ENCODE peak calls at places on chromosomes 5 and 9, in eight cellular contexts. Z, W, U, S, E, H, G and Y are unnamed samples.

GRCh38 chr9:4617752-4618151 is 44.3 kb upstream of the PLPP6 start:
- DNase-seq in Z (no peak), W (no peak), U (no peak), S (no peak), E (no peak), H (no peak), G (no peak), Y (no peak)

GRCh38 chr5:7419367-7419766 is 23.4 kb downstream of the ADCY2 start:
- DNase-seq in Z (no peak), W (no peak), U (no peak), S (no peak), E (no peak), H (no peak), G (no peak), Y (no peak)

GRCh38 chr5:173554989-173555705 is 61.3 kb downstream of the BOD1 start:
- DNase-seq in Z (no peak), W (no peak), U (peak; percentile 27), S (no peak), E (no peak), H (no peak), G (peak; percentile 38), Y (no peak)

GRCh38 chr9:35728041-35728971 is 3.7 kb downstream of the TLN1 start:
- DNase-seq in Z (peak; percentile 92), W (peak; percentile 80), U (no peak), S (no peak), E (no peak), H (peak; percentile 50), G (peak; percentile 79), Y (peak; percentile 82)

GRCh38 chr5:6019612-6020011 is 358.7 kb downstream of the MED10 start:
- DNase-seq in Z (no peak), W (no peak), U (no peak), S (no peak), E (no peak), H (no peak), G (no peak), Y (no peak)

GRCh38 chr9:91151014-91151740 is 210.5 kb downstream of the AUH start:
- DNase-seq in Z (no peak), W (peak; percentile 50), U (no peak), S (no peak), E (no peak), H (no peak), G (no peak), Y (no peak)

GRCh38 chr9:98168952-98169488 is 23.4 kb downstream of the CORO2A start:
- DNase-seq in Z (no peak), W (peak; percentile 77), U (no peak), S (no peak), E (no peak), H (no peak), G (no peak), Y (no peak)

GRCh38 chr5:170348069-170348702 is 41.0 kb downstream of the KCNMB1 start:
- DNase-seq in Z (no peak), W (no peak), U (no peak), S (no peak), E (no peak), H (no peak), G (no peak), Y (no peak)

GRCh38 chr9:97518909-97519307 is 17.4 kb downstream of the TMOD1 start:
- DNase-seq in Z (peak; percentile 94), W (no peak), U (no peak), S (no peak), E (peak; percentile 60), H (peak; percentile 56), G (no peak), Y (peak; percentile 71)

GRCh38 chr9:16870606-16871357 is at the start of gene BNC2:
- DNase-seq in Z (peak; percentile 64), W (no peak), U (peak; percentile 74), S (no peak), E (peak; percentile 61), H (no peak), G (no peak), Y (no peak)

GRCh38 chr5:170319281-170319680 is 21.7 kb upstream of the LCP2 start:
- DNase-seq in Z (no peak), W (no peak), U (no peak), S (no peak), E (no peak), H (no peak), G (no peak), Y (no peak)

GRCh38 chr5:155101697-155102096 is 88.1 kb downstream of the KIF4B start:
- DNase-seq in Z (no peak), W (no peak), U (no peak), S (no peak), E (no peak), H (no peak), G (no peak), Y (no peak)

GRCh38 chr5:80934751-80935150 is 25.4 kb upstream of the RASGRF2 start:
- DNase-seq in Z (no peak), W (no peak), U (no peak), S (no peak), E (no peak), H (no peak), G (no peak), Y (no peak)

GRCh38 chr5:107126341-107126740 is 544.4 kb downstream of the EFNA5 start:
- DNase-seq in Z (no peak), W (no peak), U (no peak), S (no peak), E (no peak), H (no peak), G (no peak), Y (no peak)

GRCh38 chr5:65816729-65817128 is 94.7 kb downstream of the NLN start:
- DNase-seq in Z (no peak), W (no peak), U (no peak), S (no peak), E (no peak), H (no peak), G (no peak), Y (no peak)

GRCh38 chr5:61732796-61733195 is 400.7 kb downstream of the ZSWIM6 start:
- DNase-seq in Z (no peak), W (no peak), U (no peak), S (no peak), E (no peak), H (no peak), G (no peak), Y (no peak)

GRCh38 chr9:36245906-36246305 is 12.3 kb downstream of the GNE start:
- DNase-seq in Z (no peak), W (no peak), U (no peak), S (no peak), E (no peak), H (no peak), G (no peak), Y (no peak)

GRCh38 chr9:116721944-116722343 is 34.8 kb downstream of the TRIM32 start:
- DNase-seq in Z (no peak), W (no peak), U (no peak), S (no peak), E (no peak), H (no peak), G (no peak), Y (no peak)

DNA sequence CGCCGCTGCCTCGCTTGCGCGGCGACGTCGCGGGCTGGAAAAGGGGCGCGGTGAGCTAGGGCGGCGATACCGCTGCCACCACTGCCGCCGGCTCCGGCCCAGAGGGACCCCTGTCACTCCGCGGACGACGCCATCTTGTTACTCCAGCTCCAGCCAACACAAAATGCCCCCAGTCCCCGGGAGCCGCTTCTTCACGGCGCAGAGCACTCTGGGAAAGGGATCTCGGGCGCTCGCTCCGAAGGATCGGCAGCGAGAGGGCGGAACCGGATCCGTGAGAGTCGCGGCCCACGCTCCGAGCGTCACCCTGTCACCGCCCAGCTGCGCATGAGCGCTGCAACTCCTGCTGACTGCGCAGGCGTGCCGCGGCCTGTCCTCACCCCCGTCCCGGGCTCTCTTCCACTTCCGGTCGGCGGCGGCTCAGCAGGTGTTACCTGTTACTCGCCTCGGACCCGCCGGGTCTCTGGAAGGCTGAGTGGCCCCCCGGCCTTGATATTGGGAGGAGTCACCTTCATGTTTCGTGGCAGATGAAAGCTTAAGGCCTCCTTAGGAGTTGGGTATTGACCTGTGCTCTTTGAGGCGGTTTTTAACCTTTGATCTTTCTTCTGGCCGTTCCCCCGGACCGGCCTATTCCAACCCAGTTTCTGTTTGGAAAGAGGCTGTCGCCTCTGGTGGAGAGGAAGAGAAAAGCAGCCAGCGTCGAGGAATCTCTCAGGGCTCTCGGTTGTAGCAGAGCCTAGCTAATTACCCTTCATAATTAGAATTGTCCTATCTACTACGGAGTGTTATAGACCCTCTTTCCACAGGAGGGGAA is at the start of gene CSNK1A1:
- DNase-seq in Z (peak; percentile 98), W (peak; percentile 95), U (peak; percentile 99), S (peak; percentile 84), E (peak; percentile 98), H (peak; percentile 99), G (peak; percentile 98), Y (peak; percentile 96)
- TF ChIP-seq POLR2A in Z (peak; percentile 96), W (peak; percentile 96), U (peak; percentile 65), S (peak; percentile 98), E (peak; percentile 58), H (peak; percentile 96), G (peak; percentile 89), Y (peak; percentile 98)

GRCh38 chr5:14231156-14231555 is 88.0 kb downstream of the TRIO start:
- DNase-seq in Z (no peak), W (no peak), U (no peak), S (no peak), E (no peak), H (no peak), G (no peak), Y (no peak)
- H3K4me1 ChIP-seq in Z (no peaks in the 10 kb centered on the region), W (no peaks in the 10 kb centered on the region), U (no peaks in the 10 kb centered on the region), S (no peaks in the 10 kb centered on the region), E (peaks cover 46% of the 10 kb centered on the region), H (peaks cover 24% of the 10 kb centered on the region), G (no peaks in the 10 kb centered on the region), Y (peaks cover 33% of the 10 kb centered on the region)

GRCh38 chr5:180860273-180860886 is 696 bp downstream of the ZFP62 start:
- DNase-seq in Z (no peak), W (peak; percentile 56), U (no peak), S (no peak), E (peak; percentile 62), H (peak; percentile 26), G (no peak), Y (no peak)
- TF ChIP-seq CTCF in Z (peak; percentile 4), W (peak; percentile 36), U (no peak), S (peak; percentile 3), E (peak; percentile 51), H (peak; percentile 21), G (no peak), Y (no peak)

DNA sequence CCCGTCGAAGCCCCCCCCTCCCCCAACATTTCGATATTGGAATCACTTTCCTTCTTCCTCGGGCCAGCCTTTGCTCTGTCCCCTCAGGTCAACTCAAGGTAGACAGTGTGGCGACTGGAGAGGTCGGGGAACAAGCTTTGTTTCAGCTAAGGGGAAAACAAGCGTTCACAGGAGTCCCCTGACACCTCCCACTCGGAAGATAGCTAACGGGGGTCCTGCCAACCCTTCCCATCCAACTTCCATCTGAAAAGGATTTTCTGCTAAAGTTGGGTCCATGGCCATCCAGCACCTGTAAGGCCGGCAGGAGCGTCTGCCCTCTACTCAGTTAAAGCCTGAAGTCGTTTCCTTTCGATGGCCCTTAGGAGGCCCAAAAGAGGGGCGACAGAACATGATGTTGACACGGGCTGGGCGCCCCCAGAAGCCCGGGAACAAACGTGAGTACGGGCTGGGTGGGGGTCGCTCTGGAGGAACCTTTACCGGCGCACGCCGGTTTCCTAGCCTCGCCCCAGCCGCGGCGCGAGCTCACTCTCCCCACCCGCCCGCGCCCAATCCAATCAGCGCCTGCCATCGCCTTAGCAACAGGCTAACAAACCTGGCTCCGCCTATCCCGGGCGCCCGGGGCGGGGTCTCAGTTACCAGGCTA is 2.5 kb downstream of the ARRDC3 start:
- DNase-seq in Z (peak; percentile 98), W (peak; percentile 100), U (peak; percentile 99), S (peak; percentile 96), E (peak; percentile 85), H (peak; percentile 98), G (peak; percentile 99), Y (peak; percentile 97)
- TF ChIP-seq POLR2A in Z (peak; percentile 87), W (no peak), U (no peak), S (peak; percentile 96), E (no peak), H (peak; percentile 97), G (peak; percentile 74), Y (peak; percentile 96)